ENCODE peak calls at places on chromosomes 1 and 21, in eight cellular contexts. One of them, this sample, is unnamed.

GRCh38 chr1:13945856-13946255 is 245.9 kb downstream of the PRDM2 start:
- DNase-seq in fibroblast of lung: no peak
- DNase-seq in fibroblast of the conjunctiva: no peak
- DNase-seq in iris pigment epithelial cell: no peak
- DNase-seq in NCI-H1930: no peak
- DNase-seq in SJSA1: no peak
- DNase-seq in ovary: no peak
- DNase-seq in cardiac fibroblast: no peak
- DNase-seq in this sample: no peak

GRCh38 chr1:68378296-68379084 is 71.3 kb downstream of the RPE65 start:
- DNase-seq in fibroblast of lung: peak
- DNase-seq in fibroblast of the conjunctiva: no peak
- DNase-seq in iris pigment epithelial cell: peak
- DNase-seq in NCI-H1930: no peak
- DNase-seq in SJSA1: peak
- DNase-seq in ovary: no peak
- DNase-seq in cardiac fibroblast: peak
- DNase-seq in this sample: peak

GRCh38 chr1:26848947-26849774 is 13.8 kb upstream of the SFN start:
- DNase-seq in fibroblast of lung: peak
- DNase-seq in fibroblast of the conjunctiva: peak
- DNase-seq in iris pigment epithelial cell: peak
- DNase-seq in NCI-H1930: no peak
- DNase-seq in SJSA1: peak
- DNase-seq in ovary: no peak
- DNase-seq in cardiac fibroblast: peak
- DNase-seq in this sample: peak

GRCh38 chr1:29264773-29265389 is 28.6 kb downstream of the PTPRU start:
- DNase-seq in fibroblast of lung: peak
- DNase-seq in fibroblast of the conjunctiva: no peak
- DNase-seq in iris pigment epithelial cell: peak
- DNase-seq in NCI-H1930: no peak
- DNase-seq in SJSA1: no peak
- DNase-seq in ovary: no peak
- DNase-seq in cardiac fibroblast: peak
- DNase-seq in this sample: peak

GRCh38 chr1:214164157-214164556 is 116.8 kb upstream of the SMYD2 start:
- DNase-seq in fibroblast of lung: no peak
- DNase-seq in fibroblast of the conjunctiva: no peak
- DNase-seq in iris pigment epithelial cell: no peak
- DNase-seq in NCI-H1930: no peak
- DNase-seq in SJSA1: no peak
- DNase-seq in ovary: no peak
- DNase-seq in cardiac fibroblast: no peak
- DNase-seq in this sample: no peak

GRCh38 chr21:43957629-43958362 is 54.3 kb upstream of the TRAPPC10 start:
- DNase-seq in fibroblast of lung: no peak
- DNase-seq in fibroblast of the conjunctiva: no peak
- DNase-seq in iris pigment epithelial cell: no peak
- DNase-seq in NCI-H1930: no peak
- DNase-seq in SJSA1: no peak
- DNase-seq in ovary: no peak
- DNase-seq in cardiac fibroblast: no peak
- DNase-seq in this sample: no peak

GRCh38 chr1:94927405-94928175 is 680 bp upstream of the CNN3 start:
- DNase-seq in fibroblast of lung: peak
- DNase-seq in fibroblast of the conjunctiva: no peak
- DNase-seq in iris pigment epithelial cell: no peak
- DNase-seq in NCI-H1930: no peak
- DNase-seq in SJSA1: peak
- DNase-seq in ovary: no peak
- DNase-seq in cardiac fibroblast: peak
- DNase-seq in this sample: no peak

GRCh38 chr1:33171993-33172813 is 9.6 kb downstream of the TRIM62 start:
- DNase-seq in fibroblast of lung: no peak
- DNase-seq in fibroblast of the conjunctiva: no peak
- DNase-seq in iris pigment epithelial cell: no peak
- DNase-seq in NCI-H1930: no peak
- DNase-seq in SJSA1: no peak
- DNase-seq in ovary: no peak
- DNase-seq in cardiac fibroblast: no peak
- DNase-seq in this sample: no peak

GRCh38 chr1:11337536-11338350 is 64.7 kb downstream of the UBIAD1 start:
- DNase-seq in fibroblast of lung: peak
- DNase-seq in fibroblast of the conjunctiva: no peak
- DNase-seq in iris pigment epithelial cell: peak
- DNase-seq in NCI-H1930: peak
- DNase-seq in SJSA1: peak
- DNase-seq in ovary: peak
- DNase-seq in cardiac fibroblast: peak
- DNase-seq in this sample: no peak

GRCh38 chr1:68204965-68205630 is 27.2 kb downstream of the WLS start:
- DNase-seq in fibroblast of lung: no peak
- DNase-seq in fibroblast of the conjunctiva: no peak
- DNase-seq in iris pigment epithelial cell: peak
- DNase-seq in NCI-H1930: no peak
- DNase-seq in SJSA1: no peak
- DNase-seq in ovary: no peak
- DNase-seq in cardiac fibroblast: no peak
- DNase-seq in this sample: no peak

GRCh38 chr1:215583185-215583692 is 16.1 kb downstream of the KCTD3 start:
- DNase-seq in fibroblast of lung: no peak
- DNase-seq in fibroblast of the conjunctiva: no peak
- DNase-seq in iris pigment epithelial cell: peak
- DNase-seq in NCI-H1930: no peak
- DNase-seq in SJSA1: no peak
- DNase-seq in ovary: no peak
- DNase-seq in cardiac fibroblast: peak
- DNase-seq in this sample: no peak

GRCh38 chr1:40703316-40703715 is 11.8 kb downstream of the NFYC start:
- DNase-seq in fibroblast of lung: peak
- DNase-seq in fibroblast of the conjunctiva: peak
- DNase-seq in iris pigment epithelial cell: peak
- DNase-seq in NCI-H1930: no peak
- DNase-seq in SJSA1: peak
- DNase-seq in ovary: no peak
- DNase-seq in cardiac fibroblast: peak
- DNase-seq in this sample: peak

GRCh38 chr1:74502432-74502831 is 10.0 kb downstream of the LRRC53 start:
- DNase-seq in fibroblast of lung: peak
- DNase-seq in fibroblast of the conjunctiva: no peak
- DNase-seq in iris pigment epithelial cell: peak
- DNase-seq in NCI-H1930: no peak
- DNase-seq in SJSA1: no peak
- DNase-seq in ovary: no peak
- DNase-seq in cardiac fibroblast: peak
- DNase-seq in this sample: peak

GRCh38 chr1:198771562-198772153 is 132.8 kb downstream of the PTPRC start:
- DNase-seq in fibroblast of lung: peak
- DNase-seq in fibroblast of the conjunctiva: peak
- DNase-seq in iris pigment epithelial cell: peak
- DNase-seq in NCI-H1930: peak
- DNase-seq in SJSA1: peak
- DNase-seq in ovary: no peak
- DNase-seq in cardiac fibroblast: peak
- DNase-seq in this sample: no peak

GRCh38 chr1:65993047-65993363 is 200.3 kb downstream of the PDE4B start:
- DNase-seq in fibroblast of lung: no peak
- DNase-seq in fibroblast of the conjunctiva: no peak
- DNase-seq in iris pigment epithelial cell: no peak
- DNase-seq in NCI-H1930: no peak
- DNase-seq in SJSA1: no peak
- DNase-seq in ovary: no peak
- DNase-seq in cardiac fibroblast: no peak
- DNase-seq in this sample: no peak

GRCh38 chr1:33918368-33918767 is 54.5 kb downstream of the HMGB4 start:
- DNase-seq in fibroblast of lung: peak
- DNase-seq in fibroblast of the conjunctiva: no peak
- DNase-seq in iris pigment epithelial cell: peak
- DNase-seq in NCI-H1930: no peak
- DNase-seq in SJSA1: no peak
- DNase-seq in ovary: no peak
- DNase-seq in cardiac fibroblast: peak
- DNase-seq in this sample: peak

GRCh38 chr1:180881806-180882509 is 30.7 kb upstream of the KIAA1614 start:
- DNase-seq in fibroblast of lung: peak
- DNase-seq in fibroblast of the conjunctiva: peak
- DNase-seq in iris pigment epithelial cell: peak
- DNase-seq in NCI-H1930: no peak
- DNase-seq in SJSA1: peak
- DNase-seq in ovary: no peak
- DNase-seq in cardiac fibroblast: peak
- DNase-seq in this sample: peak

GRCh38 chr1:72286401-72286800 is 4.1 kb upstream of the NEGR1 start:
- DNase-seq in fibroblast of lung: no peak
- DNase-seq in fibroblast of the conjunctiva: no peak
- DNase-seq in iris pigment epithelial cell: peak
- DNase-seq in NCI-H1930: no peak
- DNase-seq in SJSA1: no peak
- DNase-seq in ovary: no peak
- DNase-seq in cardiac fibroblast: peak
- DNase-seq in this sample: no peak

GRCh38 chr1:229035054-229035747 is 235.7 kb upstream of the RAB4A start:
- DNase-seq in fibroblast of lung: no peak
- DNase-seq in fibroblast of the conjunctiva: no peak
- DNase-seq in iris pigment epithelial cell: no peak
- DNase-seq in NCI-H1930: no peak
- DNase-seq in SJSA1: no peak
- DNase-seq in ovary: no peak
- DNase-seq in cardiac fibroblast: no peak
- DNase-seq in this sample: no peak

GRCh38 chr1:162230096-162230495 is 146.6 kb downstream of the SPATA46 start:
- DNase-seq in fibroblast of lung: peak
- DNase-seq in fibroblast of the conjunctiva: no peak
- DNase-seq in iris pigment epithelial cell: no peak
- DNase-seq in NCI-H1930: peak
- DNase-seq in SJSA1: no peak
- DNase-seq in ovary: no peak
- DNase-seq in cardiac fibroblast: peak
- DNase-seq in this sample: no peak